ENCODE peak calls at places on chromosome 6, in eight cellular contexts. One of them, this sample, is unnamed.

GRCh38 chr6:44062771-44063560 is 64.3 kb downstream of the MRPL14 start:
- DNase-seq in osteocyte: no peak
- DNase-seq in SK-N-SH: peak; percentile 50
- DNase-seq in neural crest cell: no peak
- DNase-seq in pancreas: no peak
- DNase-seq in foreskin fibroblast: no peak
- DNase-seq in WTC11: peak; percentile 92
- DNase-seq in fibroblast of pulmonary artery: peak; percentile 49
- DNase-seq in this sample: no peak

GRCh38 chr6:15793288-15793687 is 130.5 kb upstream of the DTNBP1 start:
- DNase-seq in osteocyte: no peak
- DNase-seq in SK-N-SH: no peak
- DNase-seq in neural crest cell: no peak
- DNase-seq in pancreas: no peak
- DNase-seq in foreskin fibroblast: peak; percentile 35
- DNase-seq in WTC11: no peak
- DNase-seq in fibroblast of pulmonary artery: peak; percentile 35
- DNase-seq in this sample: no peak

GRCh38 chr6:9437836-9438235 is 977.0 kb downstream of the TFAP2A start:
- DNase-seq in osteocyte: no peak
- DNase-seq in SK-N-SH: no peak
- DNase-seq in neural crest cell: no peak
- DNase-seq in pancreas: no peak
- DNase-seq in foreskin fibroblast: peak; percentile 25
- DNase-seq in WTC11: no peak
- DNase-seq in fibroblast of pulmonary artery: peak; percentile 20
- DNase-seq in this sample: no peak

GRCh38 chr6:17385660-17386059 is 7.7 kb upstream of the CAP2 start:
- DNase-seq in osteocyte: no peak
- DNase-seq in SK-N-SH: no peak
- DNase-seq in neural crest cell: no peak
- DNase-seq in pancreas: no peak
- DNase-seq in foreskin fibroblast: no peak
- DNase-seq in WTC11: no peak
- DNase-seq in fibroblast of pulmonary artery: peak; percentile 81
- DNase-seq in this sample: no peak

GRCh38 chr6:166556336-166556735 is 30.1 kb downstream of the RAMACL start:
- DNase-seq in osteocyte: no peak
- DNase-seq in SK-N-SH: no peak
- DNase-seq in neural crest cell: no peak
- DNase-seq in pancreas: no peak
- DNase-seq in foreskin fibroblast: no peak
- DNase-seq in WTC11: no peak
- DNase-seq in fibroblast of pulmonary artery: no peak
- DNase-seq in this sample: no peak

GRCh38 chr6:166739655-166740318 is 112.7 kb upstream of the RPS6KA2 start:
- DNase-seq in osteocyte: no peak
- DNase-seq in SK-N-SH: no peak
- DNase-seq in neural crest cell: no peak
- DNase-seq in pancreas: no peak
- DNase-seq in foreskin fibroblast: no peak
- DNase-seq in WTC11: no peak
- DNase-seq in fibroblast of pulmonary artery: no peak
- DNase-seq in this sample: no peak

GRCh38 chr6:22612241-22612640 is 42.9 kb downstream of the HDGFL1 start:
- DNase-seq in osteocyte: no peak
- DNase-seq in SK-N-SH: peak; percentile 39
- DNase-seq in neural crest cell: no peak
- DNase-seq in pancreas: no peak
- DNase-seq in foreskin fibroblast: no peak
- DNase-seq in WTC11: no peak
- DNase-seq in fibroblast of pulmonary artery: peak; percentile 46
- DNase-seq in this sample: no peak

GRCh38 chr6:135498178-135498841 is 770 bp upstream of the AHI1 start:
- DNase-seq in osteocyte: no peak
- DNase-seq in SK-N-SH: peak; percentile 54
- DNase-seq in neural crest cell: peak; percentile 28
- DNase-seq in pancreas: peak; percentile 53
- DNase-seq in foreskin fibroblast: peak; percentile 84
- DNase-seq in WTC11: no peak
- DNase-seq in fibroblast of pulmonary artery: peak; percentile 94
- DNase-seq in this sample: peak; percentile 70

GRCh38 chr6:132390451-132390850 is 10.8 kb downstream of the MOXD1 start:
- DNase-seq in osteocyte: no peak
- DNase-seq in SK-N-SH: no peak
- DNase-seq in neural crest cell: no peak
- DNase-seq in pancreas: no peak
- DNase-seq in foreskin fibroblast: no peak
- DNase-seq in WTC11: no peak
- DNase-seq in fibroblast of pulmonary artery: no peak
- DNase-seq in this sample: no peak

GRCh38 chr6:13667655-13668054 is 44.0 kb downstream of the RANBP9 start:
- DNase-seq in osteocyte: no peak
- DNase-seq in SK-N-SH: no peak
- DNase-seq in neural crest cell: no peak
- DNase-seq in pancreas: no peak
- DNase-seq in foreskin fibroblast: no peak
- DNase-seq in WTC11: no peak
- DNase-seq in fibroblast of pulmonary artery: peak; percentile 31
- DNase-seq in this sample: no peak

GRCh38 chr6:71405416-71405815 is 116.8 kb downstream of the OGFRL1 start:
- DNase-seq in osteocyte: no peak
- DNase-seq in SK-N-SH: no peak
- DNase-seq in neural crest cell: no peak
- DNase-seq in pancreas: no peak
- DNase-seq in foreskin fibroblast: no peak
- DNase-seq in WTC11: no peak
- DNase-seq in fibroblast of pulmonary artery: no peak
- DNase-seq in this sample: no peak

GRCh38 chr6:77620290-77620882 is 32.5 kb upstream of the MEI4 start:
- DNase-seq in osteocyte: no peak
- DNase-seq in SK-N-SH: peak; percentile 9
- DNase-seq in neural crest cell: peak; percentile 4
- DNase-seq in pancreas: no peak
- DNase-seq in foreskin fibroblast: no peak
- DNase-seq in WTC11: peak; percentile 34
- DNase-seq in fibroblast of pulmonary artery: peak; percentile 16
- DNase-seq in this sample: no peak
- TF ChIP-seq CTCF in osteocyte: peak; percentile 47
- TF ChIP-seq CTCF in SK-N-SH: peak; percentile 69
- TF ChIP-seq CTCF in neural crest cell: peak; percentile 66
- TF ChIP-seq CTCF in pancreas: peak; percentile 9
- TF ChIP-seq CTCF in foreskin fibroblast: no peak
- TF ChIP-seq CTCF in WTC11: peak; percentile 40
- TF ChIP-seq CTCF in fibroblast of pulmonary artery: peak; percentile 50
- TF ChIP-seq CTCF in this sample: no peak

DNA sequence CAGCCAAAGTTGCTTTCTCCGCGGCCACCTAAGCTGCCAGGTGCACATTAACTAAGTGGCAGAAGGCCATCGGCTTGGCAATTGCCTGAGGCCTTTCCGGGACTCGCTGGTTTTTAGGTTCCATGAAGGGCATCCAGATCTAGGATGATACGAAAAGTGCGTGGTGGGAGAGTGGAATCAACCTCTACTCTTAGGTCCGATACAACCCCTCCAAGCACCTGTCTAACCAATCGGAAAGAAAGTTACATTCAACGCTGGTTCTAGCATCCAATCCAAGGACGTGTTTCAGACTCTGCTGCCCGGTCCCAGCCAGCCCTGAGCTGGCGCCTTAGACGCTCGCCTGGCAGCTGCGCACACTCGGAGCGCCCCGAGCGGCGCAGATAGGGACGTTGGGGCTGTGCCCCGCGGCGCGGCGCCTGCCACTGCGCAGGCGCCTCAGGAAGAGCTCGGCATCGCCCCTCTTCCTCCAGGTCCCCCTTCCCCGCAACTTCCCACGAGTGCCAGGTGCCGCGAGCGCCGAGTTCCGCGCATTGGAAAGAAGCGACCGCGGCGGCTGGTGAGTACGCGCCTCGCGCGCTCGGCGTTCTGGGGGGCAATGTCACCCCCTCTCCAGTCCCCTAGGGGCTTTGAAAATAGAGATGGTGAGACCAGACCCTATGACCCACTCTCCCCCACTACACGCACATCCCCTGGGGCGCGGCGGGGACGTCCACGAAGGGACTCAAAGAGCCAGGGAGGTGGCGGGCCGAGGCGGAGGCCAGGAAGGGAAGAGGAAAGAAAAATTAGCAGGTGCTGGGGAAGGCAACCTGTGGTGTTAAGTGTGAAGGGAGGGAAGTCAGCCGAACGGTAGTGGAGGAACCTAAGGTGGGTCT is at the start of gene ENPP4:
- DNase-seq in osteocyte: peak; percentile 87
- DNase-seq in SK-N-SH: peak; percentile 72
- DNase-seq in neural crest cell: peak; percentile 90
- DNase-seq in pancreas: peak; percentile 91
- DNase-seq in foreskin fibroblast: no peak
- DNase-seq in WTC11: peak; percentile 85
- DNase-seq in fibroblast of pulmonary artery: peak; percentile 61
- DNase-seq in this sample: peak; percentile 36
- TF ChIP-seq CTCF in osteocyte: no peak
- TF ChIP-seq CTCF in SK-N-SH: no peak
- TF ChIP-seq CTCF in neural crest cell: peak; percentile 16
- TF ChIP-seq CTCF in pancreas: no peak
- TF ChIP-seq CTCF in foreskin fibroblast: no peak
- TF ChIP-seq CTCF in WTC11: no peak
- TF ChIP-seq CTCF in fibroblast of pulmonary artery: no peak
- TF ChIP-seq CTCF in this sample: no peak

DNA sequence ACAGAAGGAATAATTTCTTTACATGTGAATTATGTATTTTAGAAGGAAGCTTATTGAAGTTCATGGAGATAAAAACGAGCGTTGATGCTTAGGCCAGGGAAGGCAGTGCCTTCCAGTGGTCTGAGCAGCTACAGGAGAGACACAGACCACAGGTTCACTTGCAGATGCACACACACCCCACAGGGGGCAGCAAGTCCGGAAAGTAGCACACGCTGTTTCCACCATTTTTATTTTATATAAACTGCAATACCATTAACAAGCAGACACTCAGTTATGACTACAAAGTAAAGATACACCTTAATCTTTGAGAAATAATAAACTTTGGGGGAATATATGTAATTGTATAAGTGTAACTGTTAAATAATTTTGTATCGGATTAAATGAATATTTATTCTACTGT is 13.5 kb upstream of the DACT2 start:
- DNase-seq in osteocyte: no peak
- DNase-seq in SK-N-SH: peak; percentile 63
- DNase-seq in neural crest cell: no peak
- DNase-seq in pancreas: no peak
- DNase-seq in foreskin fibroblast: no peak
- DNase-seq in WTC11: no peak
- DNase-seq in fibroblast of pulmonary artery: peak; percentile 9
- DNase-seq in this sample: no peak
- TF ChIP-seq CTCF in osteocyte: peak; percentile 48
- TF ChIP-seq CTCF in SK-N-SH: peak; percentile 8
- TF ChIP-seq CTCF in neural crest cell: peak; percentile 61
- TF ChIP-seq CTCF in pancreas: peak; percentile 36
- TF ChIP-seq CTCF in foreskin fibroblast: no peak
- TF ChIP-seq CTCF in WTC11: peak; percentile 31
- TF ChIP-seq CTCF in fibroblast of pulmonary artery: peak; percentile 40
- TF ChIP-seq CTCF in this sample: no peak

GRCh38 chr6:5771759-5772158 is 235.0 kb downstream of the NRN1 start:
- DNase-seq in osteocyte: no peak
- DNase-seq in SK-N-SH: no peak
- DNase-seq in neural crest cell: no peak
- DNase-seq in pancreas: no peak
- DNase-seq in foreskin fibroblast: no peak
- DNase-seq in WTC11: no peak
- DNase-seq in fibroblast of pulmonary artery: no peak
- DNase-seq in this sample: no peak
- TF ChIP-seq CTCF in osteocyte: no peak
- TF ChIP-seq CTCF in SK-N-SH: no peak
- TF ChIP-seq CTCF in neural crest cell: no peak
- TF ChIP-seq CTCF in pancreas: no peak
- TF ChIP-seq CTCF in foreskin fibroblast: no peak
- TF ChIP-seq CTCF in WTC11: no peak
- TF ChIP-seq CTCF in fibroblast of pulmonary artery: no peak
- TF ChIP-seq CTCF in this sample: no peak

DNA sequence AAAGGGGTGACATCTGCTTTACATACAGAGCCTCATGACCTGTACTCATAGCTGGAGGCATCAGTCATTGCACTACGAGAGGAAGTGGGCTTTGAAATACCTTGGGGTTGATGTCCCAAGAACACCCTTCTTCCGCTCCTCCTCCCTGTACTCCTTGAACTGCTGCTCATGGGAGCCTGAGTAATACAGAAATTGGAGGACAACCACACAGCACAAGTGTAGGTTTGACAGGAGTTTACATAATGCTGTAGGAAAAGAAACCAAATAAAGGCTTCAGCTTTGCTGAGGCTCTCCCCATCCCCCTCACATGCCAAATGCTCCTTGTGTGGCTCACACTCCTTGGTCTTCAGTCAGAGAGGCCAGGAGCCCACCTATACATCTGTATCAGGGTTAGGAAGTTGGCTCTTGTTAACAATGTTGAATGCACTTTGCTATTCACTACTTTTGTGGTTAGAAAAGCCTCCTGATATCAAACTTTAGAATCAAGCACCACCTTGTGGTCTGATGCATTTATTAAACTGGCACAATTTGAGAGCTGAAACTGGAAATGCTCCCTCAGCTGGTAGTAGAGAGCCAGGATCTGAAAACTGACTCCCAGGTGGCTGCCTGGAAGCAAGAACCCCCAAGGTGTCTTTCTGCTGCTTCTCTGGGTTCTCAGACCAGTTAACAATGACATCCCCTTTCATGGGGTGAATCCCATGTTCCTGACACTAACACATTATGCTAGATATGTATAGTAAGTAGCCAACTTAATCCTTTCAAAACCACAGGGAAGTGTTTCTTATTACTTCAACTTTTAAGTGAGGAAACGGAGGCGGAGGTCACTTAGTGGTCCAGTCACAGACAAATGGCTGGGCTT is 56.2 kb upstream of the EDN1 start:
- DNase-seq in osteocyte: no peak
- DNase-seq in SK-N-SH: peak; percentile 52
- DNase-seq in neural crest cell: peak; percentile 12
- DNase-seq in pancreas: no peak
- DNase-seq in foreskin fibroblast: peak; percentile 61
- DNase-seq in WTC11: no peak
- DNase-seq in fibroblast of pulmonary artery: peak; percentile 87
- DNase-seq in this sample: peak; percentile 45
- TF ChIP-seq CTCF in osteocyte: peak; percentile 93
- TF ChIP-seq CTCF in SK-N-SH: peak; percentile 89
- TF ChIP-seq CTCF in neural crest cell: peak; percentile 74
- TF ChIP-seq CTCF in pancreas: peak; percentile 65
- TF ChIP-seq CTCF in foreskin fibroblast: peak; percentile 87
- TF ChIP-seq CTCF in WTC11: no peak
- TF ChIP-seq CTCF in fibroblast of pulmonary artery: no peak
- TF ChIP-seq CTCF in this sample: peak; percentile 86

This sample was measured in AG09319.